ENCODE peak calls at places on chromosomes 6 and 20, in six cellular contexts. V is T1000, N is IMR-90, J is right lobe of liver, O is HTR-8/SVneo, G is Kasumi-1. Y is an unnamed sample.
A peak's percentile ranks its signal among the peaks of the same experiment; 100 is the strongest.

GRCh38 chr6:78615430-78615904 is 251.9 kb upstream of the IRAK1BP1 start:
- DNase-seq in V (no peak), N (no peak), J (no peak), O (no peak), G (no peak), Y (no peak)

GRCh38 chr6:127198549-127198948 is 68.1 kb upstream of the RNF146 start:
- DNase-seq in V (no peak), N (peak; percentile 43), J (no peak), O (no peak), G (peak; percentile 26), Y (no peak)

GRCh38 chr6:7129784-7130569 is 22.2 kb downstream of the RREB1 start:
- DNase-seq in V (no peak), N (peak; percentile 65), J (peak; percentile 86), O (no peak), G (peak; percentile 56), Y (peak; percentile 81)

GRCh38 chr6:87925373-87926060 is 122.1 kb upstream of the SPACA1 start:
- DNase-seq in V (no peak), N (no peak), J (no peak), O (no peak), G (no peak), Y (no peak)

GRCh38 chr6:127058027-127058426 is 60.4 kb upstream of the RSPO3 start:
- DNase-seq in V (no peak), N (peak; percentile 48), J (no peak), O (peak; percentile 49), G (no peak), Y (no peak)

GRCh38 chr6:55052846-55053245 is 121.5 kb upstream of the HCRTR2 start:
- DNase-seq in V (no peak), N (peak; percentile 12), J (no peak), O (no peak), G (no peak), Y (no peak)

GRCh38 chr6:33963351-33963750 is 159.5 kb upstream of the MLN start:
- DNase-seq in V (no peak), N (no peak), J (no peak), O (no peak), G (no peak), Y (no peak)

GRCh38 chr6:161644521-161644920 is 370.7 kb upstream of the AGPAT4 start:
- DNase-seq in V (no peak), N (no peak), J (no peak), O (no peak), G (no peak), Y (no peak)

GRCh38 chr6:116370328-116370716 is 425 bp upstream of the DSE start:
- DNase-seq in V (no peak), N (no peak), J (no peak), O (no peak), G (peak; percentile 16), Y (no peak)

GRCh38 chr6:78925317-78925716 is 58.0 kb downstream of the IRAK1BP1 start:
- DNase-seq in V (no peak), N (no peak), J (no peak), O (no peak), G (no peak), Y (no peak)

GRCh38 chr20:41671143-41671542 is 53.0 kb upstream of the CHD6 start:
- DNase-seq in V (no peak), N (no peak), J (no peak), O (no peak), G (no peak), Y (no peak)

GRCh38 chr6:87968435-87969278 is 79.0 kb upstream of the SPACA1 start:
- DNase-seq in V (no peak), N (no peak), J (no peak), O (no peak), G (peak; percentile 45), Y (peak; percentile 12)

GRCh38 chr6:35054106-35054742 is 86.9 kb downstream of the TCP11 start:
- DNase-seq in V (no peak), N (peak; percentile 55), J (no peak), O (no peak), G (no peak), Y (no peak)

GRCh38 chr6:141359953-141360352 is 772.8 kb upstream of the GJE1 start:
- DNase-seq in V (no peak), N (no peak), J (no peak), O (no peak), G (no peak), Y (no peak)

GRCh38 chr20:49575551-49576060 is 7.7 kb upstream of the PTGIS start:
- DNase-seq in V (no peak), N (no peak), J (no peak), O (no peak), G (no peak), Y (no peak)

GRCh38 chr20:6533828-6534388 is 233.6 kb upstream of the BMP2 start:
- DNase-seq in V (peak; percentile 53), N (peak; percentile 88), J (no peak), O (no peak), G (no peak), Y (no peak)

GRCh38 chr6:165218816-165219215 is 90.6 kb downstream of the C6orf118 start:
- DNase-seq in V (peak; percentile 20), N (no peak), J (no peak), O (no peak), G (no peak), Y (no peak)

GRCh38 chr6:45661667-45662066 is 283.9 kb upstream of the SUPT3H start:
- DNase-seq in V (no peak), N (peak; percentile 84), J (no peak), O (no peak), G (no peak), Y (no peak)

GRCh38 chr6:24193364-24193763 is 67.3 kb downstream of the NRSN1 start:
- DNase-seq in V (no peak), N (no peak), J (no peak), O (no peak), G (no peak), Y (no peak)

GRCh38 chr6:151436814-151437213 is 15.1 kb downstream of the RMND1 start:
- DNase-seq in V (no peak), N (peak; percentile 48), J (no peak), O (no peak), G (no peak), Y (no peak)

GRCh38 chr20:38748863-38749153 is 548 bp downstream of the ACTR5 start:
- DNase-seq in V (no peak), N (no peak), J (no peak), O (no peak), G (peak; percentile 8), Y (no peak)

GRCh38 chr20:36856691-36857635 is 19.0 kb upstream of the TLDC2 start:
- DNase-seq in V (no peak), N (peak; percentile 56), J (no peak), O (no peak), G (peak; percentile 82), Y (no peak)

GRCh38 chr6:150294713-150295112 is 74.1 kb upstream of the IYD start:
- DNase-seq in V (no peak), N (no peak), J (no peak), O (no peak), G (no peak), Y (no peak)

GRCh38 chr6:157644043-157644810 is 178.8 kb upstream of the SNX9 start:
- DNase-seq in V (no peak), N (no peak), J (no peak), O (peak; percentile 21), G (no peak), Y (no peak)

GRCh38 chr6:139367810-139368321 is 6.6 kb downstream of the CITED2 start:
- DNase-seq in V (no peak), N (no peak), J (no peak), O (no peak), G (peak; percentile 68), Y (no peak)

GRCh38 chr6:148595550-148595949 is 151.3 kb upstream of the UST start:
- DNase-seq in V (no peak), N (no peak), J (no peak), O (no peak), G (no peak), Y (no peak)

GRCh38 chr6:20340056-20340455 is 61.6 kb upstream of the E2F3 start:
- DNase-seq in V (no peak), N (no peak), J (no peak), O (no peak), G (no peak), Y (no peak)

GRCh38 chr20:46635514-46636091 is 15.7 kb downstream of the SLC13A3 start:
- DNase-seq in V (no peak), N (no peak), J (no peak), O (no peak), G (no peak), Y (no peak)

GRCh38 chr6:14038636-14039035 is 78.9 kb upstream of the CD83 start:
- DNase-seq in V (no peak), N (peak; percentile 67), J (no peak), O (no peak), G (no peak), Y (no peak)

GRCh38 chr6:5302995-5303622 is 41.8 kb downstream of the FARS2 start:
- DNase-seq in V (no peak), N (peak; percentile 5), J (peak; percentile 80), O (no peak), G (no peak), Y (peak; percentile 79)

GRCh38 chr6:108988291-108988690 is 106.4 kb downstream of the SESN1 start:
- DNase-seq in V (no peak), N (no peak), J (no peak), O (no peak), G (no peak), Y (no peak)

GRCh38 chr6:82032444-82032843 is 215.1 kb downstream of the IBTK start:
- DNase-seq in V (no peak), N (no peak), J (no peak), O (no peak), G (no peak), Y (no peak)

GRCh38 chr20:35579196-35579595 is 36.4 kb upstream of the SPAG4 start:
- DNase-seq in V (no peak), N (no peak), J (no peak), O (no peak), G (no peak), Y (no peak)

GRCh38 chr6:133243723-133244122 is 2.6 kb downstream of the EYA4 start:
- DNase-seq in V (no peak), N (no peak), J (no peak), O (no peak), G (no peak), Y (no peak)

GRCh38 chr6:112007805-112008204 is 46.1 kb upstream of the CCN6 start:
- DNase-seq in V (no peak), N (peak; percentile 52), J (no peak), O (no peak), G (peak; percentile 74), Y (peak; percentile 61)

Y was measured in body of pancreas.